ENCODE peak calls at places on chromosomes 11 and 22, in five cellular contexts. P is tibial nerve; N is kidney; T is SJSA1; U is CD4-positive, CD25-positive, alpha-beta regulatory T cell. K is an unnamed sample. For H3K4me1, the result is how much of the 10 kb centered on the place peaks cover.

GRCh38 chr11:47351159-47352126 is 1.1 kb downstream of the MYBPC3 start:
- DNase-seq in U (no peak), P (no peak), N (no peak), T (no peak), K (no peak)

GRCh38 chr11:64276653-64277431 is 7.6 kb downstream of the BAD start:
- DNase-seq in U (no peak), T (no peak), P (no peak), N (no peak), K (no peak)

GRCh38 chr11:46889251-46889650 is 29.1 kb downstream of the LRP4 start:
- DNase-seq in U (no peak), T (no peak), N (no peak), P (no peak), K (no peak)

GRCh38 chr11:5705688-5706087 is 16.1 kb downstream of the TRIM22 start:
- DNase-seq in U (no peak), P (no peak), T (no peak), N (no peak), K (no peak)

GRCh38 chr22:29727248-29727551 is 7.4 kb downstream of the CABP7 start:
- DNase-seq in T (no peak), N (no peak), U (peak), P (no peak), K (no peak)

GRCh38 chr11:19435306-19435989 is 194.7 kb upstream of the E2F8 start:
- DNase-seq in N (no peak), U (no peak), T (no peak), P (no peak), K (no peak)

GRCh38 chr11:134566311-134566710 is 154.3 kb upstream of the B3GAT1 start:
- DNase-seq in T (no peak), N (no peak), U (no peak), P (no peak), K (no peak)

GRCh38 chr11:15897211-15897960 is 459.0 kb downstream of the SOX6 start:
- DNase-seq in N (no peak), T (peak), P (no peak), U (no peak), K (no peak)

GRCh38 chr11:44005076-44005800 is 42.5 kb upstream of the ACCSL start:
- DNase-seq in T (no peak), U (no peak), N (peak), P (no peak), K (no peak)

GRCh38 chr11:65417221-65417701 is 5.3 kb upstream of the NEAT1 start:
- DNase-seq in N (peak), T (no peak), U (peak), P (peak), K (peak)

GRCh38 chr22:38872831-38873248 is 824 bp upstream of the CBX6 start:
- DNase-seq in U (peak), T (no peak), N (peak), P (no peak), K (no peak)

GRCh38 chr11:37504066-37504611 is 906.1 kb upstream of the RAG2 start:
- DNase-seq in P (no peak), N (no peak), T (peak), U (no peak), K (no peak)

GRCh38 chr11:48210052-48210451 is 6.6 kb upstream of the OR4B1 start:
- DNase-seq in P (no peak), U (peak), T (no peak), N (no peak), K (no peak)

GRCh38 chr22:30947163-30947820 is 21.3 kb downstream of the MORC2 start:
- DNase-seq in T (no peak), N (no peak), U (no peak), P (no peak), K (no peak)

GRCh38 chr22:32378703-32379272 is 21.1 kb downstream of the RFPL3 start:
- DNase-seq in N (no peak), U (peak), P (no peak), T (peak), K (no peak)

GRCh38 chr11:95499516-95500135 is 268.6 kb upstream of the SESN3 start:
- DNase-seq in T (peak), N (no peak), U (no peak), P (no peak), K (no peak)

GRCh38 chr11:38136887-38137286 is 1538.9 kb upstream of the RAG2 start:
- DNase-seq in U (no peak), T (no peak), P (no peak), N (no peak), K (no peak)

GRCh38 chr11:94100253-94100652 is 28.4 kb upstream of the PANX1 start:
- DNase-seq in N (no peak), T (no peak), P (no peak), U (no peak), K (no peak)

GRCh38 chr11:9187616-9188015 is 77.5 kb downstream of the DENND5A start:
- DNase-seq in P (no peak), U (no peak), T (no peak), N (no peak), K (no peak)

GRCh38 chr11:36374726-36375125 is 78.6 kb downstream of the PRR5L start:
- DNase-seq in N (no peak), P (no peak), U (no peak), T (no peak), K (no peak)

GRCh38 chr11:65611028-65611757 is 2.8 kb downstream of the MAP3K11 start:
- DNase-seq in N (peak), U (no peak), T (no peak), P (no peak), K (no peak)

GRCh38 chr22:35564975-35565867 is 24.6 kb downstream of the RASD2 start:
- DNase-seq in U (no peak), N (no peak), T (no peak), P (no peak), K (no peak)

GRCh38 chr11:8757047-8757446 is 74.5 kb downstream of the RPL27A start:
- DNase-seq in N (no peak), T (no peak), U (no peak), P (no peak), K (no peak)

GRCh38 chr11:58316142-58316541 is 42.7 kb downstream of the OR5B17 start:
- DNase-seq in U (no peak), T (no peak), P (no peak), N (no peak), K (no peak)

GRCh38 chr11:48154162-48154561 is 62.4 kb upstream of the OR4B1 start:
- DNase-seq in U (no peak), T (peak), P (no peak), N (no peak), K (no peak)

GRCh38 chr11:70005107-70005818 is 72.9 kb upstream of the ANO1 start:
- DNase-seq in N (no peak), T (peak), P (no peak), U (no peak), K (no peak)

GRCh38 chr11:31375866-31376265 is 6.2 kb downstream of the DNAJC24 start:
- DNase-seq in N (no peak), P (no peak), U (no peak), T (no peak), K (no peak)

GRCh38 chr11:93197383-93198220 is at the start of gene SLC36A4:
- DNase-seq in T (peak), U (peak), N (peak), P (peak), K (peak)

GRCh38 chr11:105046898-105047579 is 1.9 kb upstream of the CARD16 start:
- DNase-seq in N (no peak), U (peak), P (no peak), T (peak), K (no peak)

GRCh38 chr22:29225422-29226090 is 19.9 kb downstream of the EMID1 start:
- DNase-seq in N (peak), U (no peak), P (peak), T (peak), K (no peak)

GRCh38 chr11:58866788-58867187 is 22.3 kb upstream of the GLYATL2 start:
- DNase-seq in P (no peak), U (no peak), N (no peak), T (no peak), K (no peak)

GRCh38 chr22:20776624-20777405 is 2.9 kb downstream of the SERPIND1 start:
- DNase-seq in U (no peak), T (no peak), P (no peak), N (no peak), K (no peak)

GRCh38 chr11:44031549-44031948 is 16.2 kb upstream of the ACCSL start:
- DNase-seq in U (no peak), T (no peak), N (no peak), P (no peak), K (no peak)

GRCh38 chr22:26893034-26893710 is 235.8 kb downstream of the MIAT start:
- DNase-seq in U (no peak), N (no peak), T (peak), P (no peak), K (no peak)

GRCh38 chr11:2498750-2499149 is 53.9 kb downstream of the KCNQ1 start:
- DNase-seq in U (no peak), P (no peak), T (no peak), N (peak), K (no peak)

GRCh38 chr11:108368134-108368533 is 99.2 kb downstream of the C11orf65 start:
- DNase-seq in U (no peak), P (no peak), T (no peak), N (no peak), K (no peak)

GRCh38 chr11:73980001-73980960 is 2.4 kb downstream of the UCP2 start:
- DNase-seq in U (peak), T (no peak), P (no peak), N (peak), K (peak)

GRCh38 chr11:83115551-83115950 is 41.4 kb upstream of the PCF11 start:
- DNase-seq in T (no peak), U (no peak), P (no peak), N (no peak), K (no peak)

GRCh38 chr11:83115992-83116641 is 40.8 kb upstream of the PCF11 start:
- DNase-seq in U (no peak), P (no peak), N (no peak), T (no peak), K (no peak)

GRCh38 chr11:83118814-83119213 is 38.1 kb upstream of the PCF11 start:
- DNase-seq in P (no peak), T (no peak), N (no peak), U (no peak), K (no peak)

DNA sequence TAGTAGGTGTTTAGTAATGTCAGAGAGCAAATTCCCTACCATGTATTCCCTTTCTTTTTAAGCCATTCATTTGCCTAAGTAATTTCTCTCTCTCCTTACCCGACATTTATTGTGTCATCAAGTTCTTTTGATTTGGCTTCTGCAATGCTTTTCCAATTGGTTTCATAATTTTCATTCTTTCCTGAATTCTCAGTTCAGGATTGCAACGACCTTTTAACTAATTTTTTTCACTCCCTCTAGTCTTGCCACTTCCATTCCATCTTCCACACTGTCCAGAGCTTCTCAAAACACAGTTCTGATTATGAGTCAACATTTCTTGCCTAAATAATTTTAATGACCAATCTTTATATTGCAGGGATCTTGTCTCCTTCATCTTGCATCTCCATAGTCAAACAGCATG is 41.2 kb upstream of the RAB30 start:
- DNase-seq in N (no peak), P (no peak), T (no peak), U (no peak), K (no peak)
- H3K4me1 ChIP-seq in N (under half), P (under half), T (under half), U (under half), K (under half)

DNA sequence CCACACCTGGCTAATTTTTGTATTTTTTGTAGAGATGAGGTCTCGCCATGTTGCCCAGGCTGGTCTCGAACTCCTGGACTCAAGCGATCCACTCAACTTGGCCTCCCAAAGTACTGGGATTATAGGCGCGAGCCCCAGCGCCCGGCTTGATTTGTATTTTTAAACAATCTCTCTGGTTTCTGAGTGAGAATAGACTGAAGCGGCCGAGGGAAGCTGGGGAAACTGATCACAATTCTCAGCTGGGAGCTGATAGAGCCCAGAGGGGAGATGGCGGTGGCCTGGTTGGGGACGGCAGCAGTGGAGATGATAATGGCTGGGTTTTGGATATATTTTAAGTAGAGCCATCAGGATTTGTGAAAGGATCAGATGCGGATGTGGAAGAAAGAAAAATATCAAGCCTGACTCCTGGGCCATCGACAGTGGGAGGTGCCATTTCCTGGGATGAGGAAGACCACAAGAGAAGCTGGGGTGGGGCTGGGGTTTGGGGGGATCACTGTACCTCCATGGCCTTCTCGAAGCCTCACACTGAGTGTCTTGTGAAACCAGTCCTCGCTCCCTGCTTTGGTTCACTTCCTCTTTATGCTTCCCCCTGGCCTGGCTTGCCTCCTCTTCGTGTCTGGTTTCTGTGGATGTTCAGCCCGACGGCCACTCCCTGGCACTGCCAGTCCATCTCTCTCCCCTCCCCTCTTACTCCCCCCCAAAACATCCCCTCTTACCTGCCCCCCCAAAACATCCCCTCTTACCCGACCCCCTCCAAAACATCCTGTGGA is 51.9 kb downstream of the IGLL1 start:
- DNase-seq in N (no peak), U (no peak), T (no peak), P (no peak), K (no peak)
- H3K4me1 ChIP-seq in N (under half), U (under half), T (under half), P (under half), K (under half)

GRCh38 chr11:128663824-128664223 is 30.0 kb upstream of the FLI1 start:
- DNase-seq in U (no peak), N (no peak), P (no peak), T (no peak), K (no peak)

GRCh38 chr11:128664286-128664685 is 29.6 kb upstream of the FLI1 start:
- DNase-seq in N (no peak), U (no peak), T (no peak), P (no peak), K (no peak)

GRCh38 chr11:128658499-128658898 is 35.4 kb upstream of the FLI1 start:
- DNase-seq in U (no peak), N (no peak), T (no peak), P (no peak), K (no peak)

GRCh38 chr11:128662960-128663359 is 30.9 kb upstream of the FLI1 start:
- DNase-seq in N (no peak), U (no peak), P (no peak), T (no peak), K (no peak)

GRCh38 chr11:128660957-128661356 is 32.9 kb upstream of the FLI1 start:
- DNase-seq in T (no peak), N (no peak), U (no peak), P (no peak), K (no peak)
- H3K4me1 ChIP-seq in T (under half), N (under half), U (under half), P (under half), K (under half)

GRCh38 chr22:45686842-45687241 is 15.2 kb downstream of the ATXN10 start:
- DNase-seq in T (no peak), P (no peak), U (no peak), N (no peak), K (no peak)
- H3K4me1 ChIP-seq in T (half or more), P (under half), U (under half), N (under half), K (under half)

DNA sequence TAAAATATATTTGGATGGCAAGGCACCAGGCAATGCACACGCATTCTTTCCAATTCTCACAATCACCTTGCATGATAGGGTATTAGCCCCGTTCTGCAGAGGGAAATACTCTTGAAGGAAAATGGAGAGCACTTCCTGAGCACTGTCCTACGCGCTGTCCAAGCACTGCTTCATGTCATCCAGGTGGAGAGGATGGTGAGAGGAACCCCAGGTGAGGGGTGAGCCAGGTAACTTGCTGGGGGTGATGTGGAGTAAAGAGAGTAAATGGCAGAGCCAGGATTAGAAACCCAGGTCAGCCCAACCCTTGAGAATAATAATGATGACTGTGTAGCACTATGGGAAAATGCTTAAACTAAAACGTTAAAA is 711 bp upstream of the PACSIN2 start:
- DNase-seq in T (no peak), N (no peak), P (no peak), U (no peak), K (no peak)
- H3K4me1 ChIP-seq in T (under half), N (under half), P (under half), U (under half), K (under half)

GRCh38 chr11:62144641-62145255 is 20.9 kb downstream of the INCENP start:
- DNase-seq in N (no peak), P (peak), T (no peak), U (no peak), K (no peak)
- H3K4me1 ChIP-seq in N (under half), P (under half), T (under half), U (under half), K (under half)

DNA sequence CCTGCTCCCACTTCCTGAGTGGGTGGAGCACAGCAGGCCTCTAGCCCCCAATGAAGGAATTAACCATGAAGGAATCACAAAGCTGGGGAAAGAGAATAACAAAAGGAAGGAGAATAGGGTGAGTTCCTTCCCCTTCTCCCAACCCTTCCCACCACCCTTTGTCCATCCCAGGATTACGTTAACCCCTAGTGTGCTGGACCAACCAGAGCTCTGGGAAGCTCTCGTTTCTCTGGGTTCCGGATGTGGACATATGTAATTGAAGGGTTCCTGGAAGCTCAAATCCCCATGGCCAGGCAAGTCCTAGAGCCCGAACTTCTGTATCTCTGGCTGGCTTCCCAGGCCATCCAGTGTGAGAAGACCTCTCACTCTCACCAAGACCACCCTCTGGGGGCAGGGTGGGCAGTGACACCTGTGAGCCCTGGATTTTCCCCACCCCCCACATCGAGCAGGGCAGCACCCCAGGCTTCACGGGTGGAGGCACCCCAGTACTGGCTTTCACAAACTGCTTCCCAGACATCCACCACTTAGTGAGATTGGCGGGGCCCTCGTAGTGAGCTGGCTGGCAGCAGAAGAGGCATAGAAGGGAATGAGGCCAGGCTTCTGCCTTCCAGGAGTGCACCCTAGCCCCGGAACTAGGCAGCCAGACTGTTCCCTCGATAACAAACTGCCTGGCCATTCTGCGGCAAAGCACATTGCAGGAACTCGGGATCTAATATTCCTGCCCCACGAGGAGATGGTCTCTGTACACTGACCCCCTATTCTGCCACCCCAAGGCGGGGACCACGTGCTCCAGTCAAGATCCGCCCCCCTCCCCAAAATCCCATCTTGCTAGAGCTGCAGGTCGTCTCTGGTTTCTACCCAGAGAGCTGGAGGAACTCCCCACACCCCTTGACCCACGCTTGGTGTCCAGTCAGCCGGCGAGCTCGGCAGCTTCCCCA is 2.1 kb downstream of the NECTIN1 start:
- DNase-seq in N (no peak), U (no peak), P (no peak), T (no peak), K (no peak)
- H3K4me1 ChIP-seq in N (under half), U (under half), P (under half), T (under half), K (under half)

DNA sequence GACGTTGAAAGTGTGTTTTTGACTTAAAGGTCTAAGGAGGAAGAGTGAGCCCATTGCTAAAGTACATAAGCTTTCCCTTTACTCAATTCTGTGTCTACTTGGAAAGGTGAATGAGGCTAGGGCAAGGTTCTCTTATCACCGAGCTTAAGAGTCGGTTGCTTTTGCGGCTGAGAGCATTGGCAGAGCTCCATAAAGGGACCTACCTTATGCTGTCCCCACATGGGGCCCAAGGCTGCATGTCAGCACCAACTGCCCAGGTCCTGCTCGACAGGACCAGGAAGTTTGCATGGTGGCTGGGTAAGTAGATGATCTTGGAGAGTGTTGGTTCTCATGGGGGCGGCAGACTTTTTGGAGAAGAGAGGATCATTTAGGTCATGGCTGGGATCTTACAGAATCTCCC is 91.2 kb downstream of the ZBTB16 start:
- DNase-seq in P (no peak), T (no peak), N (no peak), U (no peak), K (no peak)
- H3K4me1 ChIP-seq in P (half or more), T (under half), N (under half), U (under half), K (under half)

GRCh38 chr22:42938976-42939375 is 76.0 kb downstream of the PACSIN2 start:
- DNase-seq in P (no peak), U (no peak), T (no peak), N (no peak), K (no peak)

GRCh38 chr22:42938449-42938848 is 76.5 kb downstream of the PACSIN2 start:
- DNase-seq in P (no peak), T (no peak), U (no peak), N (no peak), K (no peak)

GRCh38 chr22:42939451-42939881 is 75.5 kb downstream of the PACSIN2 start:
- DNase-seq in T (peak), U (peak), N (no peak), P (no peak), K (no peak)

GRCh38 chr22:42939941-42940653 is 74.9 kb downstream of the PACSIN2 start:
- DNase-seq in N (peak), P (no peak), U (no peak), T (peak), K (no peak)

GRCh38 chr22:42937164-42937854 is 77.6 kb downstream of the PACSIN2 start:
- DNase-seq in P (no peak), U (peak), N (peak), T (peak), K (no peak)
- H3K4me1 ChIP-seq in P (half or more), U (under half), N (under half), T (half or more), K (under half)